ENCODE peak calls at places on chromosomes 6 and 20, in eight cellular contexts. C is osteocyte; T is cardiac fibroblast; H is CD8-positive, alpha-beta T cell; U is HepG2; I is endothelial cell; Y is neural crest cell; A is heart left ventricle. N is an unnamed sample.

GRCh38 chr20:1569417-1569861 is 11.9 kb upstream of the SIRPD start:
- DNase-seq in I (no peak), U (peak; percentile 18), C (no peak), Y (no peak), H (no peak), A (no peak), T (peak; percentile 72), N (no peak)

GRCh38 chr6:2450546-2450945 is 205.1 kb upstream of the GMDS start:
- DNase-seq in A (peak; percentile 69), H (no peak), C (no peak), Y (no peak), I (no peak), U (no peak), T (no peak), N (no peak)

GRCh38 chr6:9851541-9852380 is 563.1 kb downstream of the TFAP2A start:
- DNase-seq in H (no peak), A (no peak), T (peak; percentile 1), U (no peak), I (no peak), C (no peak), Y (no peak), N (no peak)

GRCh38 chr6:8245736-8246135 is 143.4 kb upstream of the EEF1E1 start:
- DNase-seq in U (no peak), H (no peak), Y (no peak), T (no peak), C (no peak), I (no peak), A (no peak), N (no peak)

GRCh38 chr6:13488015-13488895 is 855 bp upstream of the GFOD1 start:
- DNase-seq in U (no peak), I (peak; percentile 52), H (peak; percentile 20), Y (peak; percentile 11), A (peak; percentile 62), T (peak; percentile 55), C (no peak), N (no peak)

GRCh38 chr6:20092071-20092566 is 120.2 kb downstream of the MBOAT1 start:
- DNase-seq in H (no peak), Y (no peak), C (no peak), I (peak; percentile 24), T (peak; percentile 71), U (peak; percentile 57), A (no peak), N (no peak)

GRCh38 chr20:30811896-30812671 is 445.4 kb upstream of the DEFB115 start:
- DNase-seq in Y (no peak), A (peak; percentile 39), U (no peak), I (no peak), H (no peak), C (no peak), T (peak; percentile 25), N (no peak)

GRCh38 chr6:29992792-29993191 is 50.5 kb downstream of the HLA-A start:
- DNase-seq in H (no peak), I (no peak), A (no peak), C (peak; percentile 13), T (peak; percentile 74), U (no peak), Y (no peak), N (no peak)

GRCh38 chr20:16575390-16576140 is 2.3 kb upstream of the KIF16B start:
- DNase-seq in T (no peak), Y (no peak), C (no peak), A (no peak), I (no peak), U (no peak), H (peak; percentile 6), N (no peak)

GRCh38 chr6:5559651-5560050 is 298.3 kb downstream of the FARS2 start:
- DNase-seq in Y (no peak), A (no peak), C (no peak), H (no peak), T (no peak), I (no peak), U (no peak), N (no peak)

GRCh38 chr20:51354769-51355319 is 187.7 kb downstream of the NFATC2 start:
- DNase-seq in C (no peak), I (no peak), H (no peak), T (peak; percentile 79), Y (no peak), U (no peak), A (no peak), N (no peak)

GRCh38 chr20:10747019-10747418 is 73.2 kb upstream of the JAG1 start:
- DNase-seq in A (peak; percentile 20), H (no peak), Y (no peak), I (no peak), T (no peak), C (no peak), U (no peak), N (no peak)

GRCh38 chr6:144582939-144583613 is 297.9 kb downstream of the UTRN start:
- DNase-seq in H (peak; percentile 23), T (peak; percentile 24), C (no peak), U (no peak), Y (no peak), A (peak; percentile 30), I (peak; percentile 30), N (no peak)

GRCh38 chr6:34132082-34132357 is 13.9 kb downstream of the GRM4 start:
- DNase-seq in A (no peak), H (no peak), U (no peak), Y (no peak), T (no peak), C (no peak), I (no peak), N (no peak)

GRCh38 chr6:149128489-149129145 is 188.9 kb upstream of the TAB2 start:
- DNase-seq in T (no peak), H (peak; percentile 22), A (no peak), C (no peak), Y (no peak), U (no peak), I (no peak), N (no peak)

GRCh38 chr6:43203029-43203717 is 21.2 kb downstream of the CUL9 start:
- DNase-seq in H (no peak), U (no peak), C (no peak), T (no peak), A (no peak), I (no peak), Y (no peak), N (no peak)
- TF ChIP-seq CTCF in H (no peak), U (no peak), C (no peak), T (no peak), A (no peak), I (no peak), Y (no peak), N (no peak)

GRCh38 chr20:9359561-9360308 is 154.7 kb upstream of the LAMP5 start:
- DNase-seq in U (peak; percentile 67), Y (peak; percentile 43), A (peak; percentile 35), H (no peak), I (peak; percentile 35), T (peak; percentile 77), C (no peak), N (no peak)
- TF ChIP-seq CTCF in U (peak; percentile 83), Y (peak; percentile 73), A (peak; percentile 74), H (no peak), I (peak; percentile 36), T (peak; percentile 39), C (peak; percentile 75), N (peak; percentile 48)

DNA sequence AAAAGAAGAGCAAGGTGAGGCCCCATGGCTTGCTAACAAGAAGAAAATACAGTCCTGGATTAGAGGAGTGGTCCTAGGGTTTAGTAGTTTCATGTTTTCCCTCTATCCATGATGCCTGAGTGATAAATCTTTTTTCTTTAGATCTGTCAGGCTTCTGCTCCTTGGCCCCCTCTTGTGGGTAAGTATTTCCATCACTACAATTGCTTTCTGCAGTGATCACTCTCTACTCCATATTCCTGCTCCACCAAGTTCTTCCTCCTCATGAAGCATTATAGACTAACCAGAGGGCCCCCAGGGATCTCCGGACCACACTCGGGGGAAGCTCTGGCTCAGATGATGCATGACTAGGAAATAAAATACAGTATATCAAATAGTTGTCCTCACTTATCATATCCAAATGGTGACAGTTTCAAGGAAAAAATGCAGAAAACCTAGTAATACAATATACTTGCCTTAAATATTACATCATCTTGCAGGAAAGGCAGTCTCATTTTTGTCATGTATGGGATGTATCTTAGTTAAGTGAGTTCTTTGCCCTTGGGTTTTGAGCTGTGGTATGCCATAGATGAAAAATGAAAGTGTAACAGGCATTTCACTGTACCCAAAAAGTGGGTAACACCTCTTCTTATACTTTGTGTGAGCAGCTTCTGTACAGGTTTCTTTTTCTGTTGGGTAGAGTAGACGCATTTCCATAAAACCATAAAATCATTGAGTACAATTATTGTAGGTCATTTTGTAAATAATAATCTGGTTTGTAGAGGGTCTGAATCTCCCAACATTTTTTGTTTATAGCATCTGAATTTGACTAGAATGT is 200.9 kb upstream of the EYA4 start:
- DNase-seq in I (peak; percentile 45), C (no peak), T (peak; percentile 53), U (peak; percentile 54), Y (peak; percentile 18), A (no peak), H (no peak), N (no peak)
- TF ChIP-seq CTCF in I (no peak), C (peak; percentile 73), T (peak; percentile 69), U (peak; percentile 71), Y (peak; percentile 56), A (peak; percentile 48), H (no peak), N (peak; percentile 15)

GRCh38 chr20:17968366-17969275 is at the start of the genes MGME1 and SNX5:
- DNase-seq in C (peak; percentile 99), H (peak; percentile 98), Y (peak; percentile 99), I (peak; percentile 98), T (peak; percentile 100), A (peak; percentile 100), U (peak; percentile 100), N (peak; percentile 50)

GRCh38 chr20:17965042-17965697 is 3.4 kb downstream of the SNX5 start:
- DNase-seq in I (no peak), C (no peak), A (no peak), Y (no peak), T (no peak), U (peak; percentile 38), H (no peak), N (no peak)

GRCh38 chr20:17964632-17965031 is 4.0 kb downstream of the SNX5 start:
- DNase-seq in Y (no peak), T (no peak), C (no peak), U (no peak), I (no peak), H (no peak), A (no peak), N (no peak)

GRCh38 chr20:17967595-17968365 is 814 bp downstream of the SNX5 start:
- DNase-seq in U (no peak), I (no peak), H (no peak), A (no peak), Y (peak; percentile 12), C (no peak), T (peak; percentile 47), N (no peak)

DNA sequence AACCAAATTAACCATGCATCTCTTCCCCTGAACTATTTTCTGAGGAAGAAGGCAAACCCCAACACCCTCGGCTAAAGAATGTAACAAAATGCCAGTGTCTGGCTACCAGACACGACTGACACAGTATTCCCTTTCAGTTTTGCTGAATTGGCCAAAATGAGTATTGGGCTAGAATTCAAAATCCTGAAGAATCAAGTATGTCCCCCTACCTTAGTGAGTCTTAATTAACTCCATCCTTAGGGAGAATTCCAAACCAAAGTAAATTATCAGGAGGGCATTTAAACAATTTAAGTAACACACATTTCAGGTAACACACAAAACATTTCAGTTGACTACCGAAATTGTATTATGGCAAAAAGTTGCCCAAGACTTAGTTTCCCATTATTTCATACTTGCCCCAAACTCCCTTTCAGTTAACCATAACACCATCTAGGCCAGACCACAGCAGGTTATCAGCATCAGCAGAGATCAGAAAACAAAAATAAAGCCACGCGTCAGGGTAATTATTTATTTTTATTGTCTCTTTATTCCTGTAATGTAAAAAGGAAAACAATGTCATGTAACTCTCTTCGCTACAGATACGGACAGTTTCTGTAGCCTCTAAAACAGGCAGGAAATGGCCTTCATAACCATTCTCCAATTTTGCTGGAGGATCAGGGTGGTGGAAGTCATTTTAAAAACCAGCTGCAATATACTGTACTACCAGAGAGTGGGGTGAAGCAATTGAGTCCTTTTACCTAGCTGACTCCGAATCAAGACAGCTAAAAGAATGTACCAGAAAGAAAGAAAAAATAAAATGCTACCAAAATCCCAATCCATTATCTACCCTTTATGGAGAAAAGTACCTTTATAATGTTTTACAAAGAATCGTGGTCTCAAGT is 1.9 kb downstream of the SNX5 start:
- DNase-seq in Y (no peak), C (no peak), T (peak; percentile 62), I (no peak), A (no peak), H (no peak), U (peak; percentile 67), N (no peak)
- TF ChIP-seq CTCF in Y (peak; percentile 49), C (peak; percentile 44), T (peak; percentile 36), I (no peak), A (no peak), H (no peak), U (no peak), N (no peak)

N was measured in D721Med.